ENCODE peak calls at places on chromosomes 16 and 17, in ten cellular contexts. V is AG10803, T is IMR-90, L is fibroblast of the aortic adventitia, D is ovary, E is fibroblast of mammary gland, G is esophagus squamous epithelium, M is A549, N is GM12864, F is fibroblast of pulmonary artery. Y is an unnamed sample.

GRCh38 chr17:80527016-80527645 is 17.5 kb upstream of the RPTOR start:
- DNase-seq in V (peak; percentile 17), T (peak; percentile 62), L (no peak), D (no peak), E (no peak), G (no peak), M (peak; percentile 46), N (no peak), F (no peak), Y (no peak)

GRCh38 chr17:40551874-40552768 is 13.2 kb downstream of the CCR7 start:
- DNase-seq in V (peak; percentile 100), T (peak; percentile 99), L (peak; percentile 95), D (peak; percentile 55), E (peak; percentile 99), G (no peak), M (peak; percentile 95), N (no peak), F (peak; percentile 86), Y (peak; percentile 86)

GRCh38 chr17:28341516-28341915 is 6.0 kb downstream of the TNFAIP1 start:
- DNase-seq in V (no peak), T (no peak), L (no peak), D (no peak), E (no peak), G (no peak), M (no peak), N (no peak), F (no peak), Y (no peak)

GRCh38 chr17:6551909-6552768 is 4.2 kb downstream of the PITPNM3 start:
- DNase-seq in V (no peak), T (no peak), L (no peak), D (peak; percentile 45), E (no peak), G (no peak), M (no peak), N (no peak), F (no peak), Y (peak; percentile 85)

GRCh38 chr16:65121870-65122723 is at the start of gene CDH11:
- DNase-seq in V (peak; percentile 94), T (peak; percentile 82), L (peak; percentile 89), D (peak; percentile 90), E (peak; percentile 76), G (no peak), M (no peak), N (no peak), F (peak; percentile 89), Y (peak; percentile 78)

GRCh38 chr17:64343833-64344637 is 46.6 kb downstream of the PECAM1 start:
- DNase-seq in V (peak; percentile 69), T (peak; percentile 90), L (peak; percentile 76), D (peak; percentile 68), E (peak; percentile 91), G (no peak), M (peak; percentile 28), N (no peak), F (peak; percentile 99), Y (peak; percentile 79)

GRCh38 chr16:23330161-23330560 is 28.1 kb downstream of the SCNN1B start:
- DNase-seq in V (no peak), T (no peak), L (no peak), D (no peak), E (no peak), G (no peak), M (no peak), N (no peak), F (no peak), Y (no peak)

GRCh38 chr17:79340286-79340685 is 265.7 kb downstream of the ENGASE start:
- DNase-seq in V (no peak), T (no peak), L (no peak), D (no peak), E (no peak), G (no peak), M (no peak), N (peak; percentile 44), F (no peak), Y (no peak)

GRCh38 chr16:28915181-28915580 is 9.9 kb downstream of the RABEP2 start:
- DNase-seq in V (peak; percentile 72), T (peak; percentile 76), L (peak; percentile 83), D (no peak), E (peak; percentile 67), G (no peak), M (no peak), N (no peak), F (peak; percentile 58), Y (no peak)

GRCh38 chr16:85799497-85800320 is at the start of the genes COX4I1 and EMC8:
- DNase-seq in V (peak; percentile 93), T (peak; percentile 92), L (peak; percentile 93), D (peak; percentile 93), E (peak; percentile 91), G (peak; percentile 63), M (peak; percentile 89), N (peak; percentile 68), F (peak; percentile 94), Y (peak; percentile 97)

GRCh38 chr16:85806539-85806938 is 7.0 kb downstream of the COX4I1 start:
- DNase-seq in V (no peak), T (no peak), L (no peak), D (no peak), E (no peak), G (no peak), M (no peak), N (no peak), F (no peak), Y (no peak)

GRCh38 chr16:85800321-85800669 is 800 bp downstream of the COX4I1 start:
- DNase-seq in V (peak; percentile 27), T (no peak), L (peak; percentile 6), D (no peak), E (no peak), G (no peak), M (no peak), N (no peak), F (peak; percentile 6), Y (no peak)

GRCh38 chr16:85805442-85806045 is 6.0 kb downstream of the COX4I1 start:
- DNase-seq in V (no peak), T (no peak), L (no peak), D (no peak), E (no peak), G (no peak), M (no peak), N (no peak), F (no peak), Y (no peak)

DNA sequence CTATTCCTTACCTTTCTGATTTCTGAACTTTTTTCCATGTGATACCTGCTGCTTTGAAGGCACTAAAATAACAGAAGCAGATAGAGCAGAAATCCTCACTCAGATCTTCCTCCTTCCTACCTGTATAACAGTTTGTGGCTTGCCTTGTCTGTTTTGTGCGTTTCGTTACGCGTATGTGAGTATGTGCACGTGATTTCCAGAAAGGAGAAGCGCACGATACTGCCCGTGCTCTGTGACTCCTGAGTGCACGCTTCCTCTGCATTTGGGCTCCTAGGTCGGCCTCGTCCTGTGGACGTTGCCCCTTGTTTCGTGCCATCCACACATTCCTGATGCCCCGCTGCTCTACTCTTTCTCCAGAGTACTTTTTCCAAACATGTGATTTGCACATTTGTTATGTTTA is 4.1 kb downstream of the COX4I1 start:
- DNase-seq in V (no peak), T (no peak), L (no peak), D (no peak), E (no peak), G (no peak), M (no peak), N (no peak), F (no peak), Y (no peak)
- H3K4me3 ChIP-seq in V (no peak overlapping the region), T (no peak overlapping the region), L (no peak overlapping the region), D (no peak overlapping the region), E (no peak overlapping the region), G (no peak overlapping the region), M (no peak overlapping the region), N (no peak overlapping the region), F (no peak overlapping the region), Y (no peak overlapping the region)

DNA sequence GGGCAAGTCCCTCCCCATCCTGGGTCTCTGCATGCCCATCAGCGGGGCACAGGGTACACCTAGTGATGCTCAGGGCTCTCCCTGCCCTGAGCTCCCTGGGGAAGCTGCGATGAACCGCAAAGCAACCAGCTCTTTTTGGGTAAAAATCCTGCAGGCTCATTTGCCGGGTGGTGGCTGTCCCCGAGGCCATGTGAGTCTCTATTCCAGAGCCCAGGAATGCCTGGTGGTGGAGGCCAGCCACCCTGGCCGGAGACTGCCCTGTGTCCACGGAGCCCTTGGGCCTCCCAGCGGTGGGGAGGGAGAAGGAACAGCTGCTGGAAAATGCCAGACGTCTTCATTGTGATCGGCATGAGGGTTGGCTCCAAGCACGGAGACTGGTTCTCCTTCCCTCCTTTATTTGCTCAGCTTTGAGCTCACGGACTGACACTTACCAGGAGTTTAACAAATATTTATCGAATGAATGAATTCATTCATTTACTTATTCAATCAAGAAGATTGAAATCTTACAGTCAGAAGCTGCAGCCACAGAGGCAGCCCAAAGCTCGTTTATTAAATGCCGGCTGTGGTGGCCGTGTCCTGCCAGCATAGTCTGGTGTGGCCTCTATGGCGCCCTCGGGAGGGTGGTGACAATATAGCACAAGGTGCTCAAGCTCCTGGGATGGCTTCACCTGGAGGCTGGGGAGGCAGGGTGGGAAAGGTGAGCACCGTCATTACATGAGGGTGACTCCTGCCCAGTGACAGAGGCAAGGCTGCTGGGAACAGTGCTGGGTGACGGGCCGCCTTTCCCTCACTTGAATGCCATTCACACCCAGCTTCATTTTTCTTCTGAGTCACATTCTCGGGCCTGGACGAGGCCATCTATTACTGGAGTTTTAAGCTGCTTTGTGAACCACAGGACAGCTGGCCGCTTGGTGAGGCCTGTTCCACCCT is 31.1 kb upstream of the JPH3 start:
- DNase-seq in V (peak; percentile 61), T (peak; percentile 53), L (peak; percentile 77), D (peak; percentile 49), E (peak; percentile 40), G (no peak), M (peak; percentile 84), N (no peak), F (peak; percentile 75), Y (no peak)
- TF ChIP-seq CTCF in V (peak; percentile 65), T (peak; percentile 64), L (peak; percentile 83), D (peak; percentile 38), E (peak; percentile 40), G (peak; percentile 6), M (peak; percentile 42), N (peak; percentile 27), F (peak; percentile 69), Y (no peak)

GRCh38 chr17:67322039-67322787 is 44.2 kb downstream of the PSMD12 start:
- DNase-seq in V (no peak), T (no peak), L (no peak), D (no peak), E (no peak), G (no peak), M (no peak), N (no peak), F (no peak), Y (no peak)
- H3K4me3 ChIP-seq in V (no peak overlapping the region), T (no peak overlapping the region), L (no peak overlapping the region), D (no peak overlapping the region), E (no peak overlapping the region), G (no peak overlapping the region), M (no peak overlapping the region), N (no peak overlapping the region), F (no peak overlapping the region), Y (no peak overlapping the region)

DNA sequence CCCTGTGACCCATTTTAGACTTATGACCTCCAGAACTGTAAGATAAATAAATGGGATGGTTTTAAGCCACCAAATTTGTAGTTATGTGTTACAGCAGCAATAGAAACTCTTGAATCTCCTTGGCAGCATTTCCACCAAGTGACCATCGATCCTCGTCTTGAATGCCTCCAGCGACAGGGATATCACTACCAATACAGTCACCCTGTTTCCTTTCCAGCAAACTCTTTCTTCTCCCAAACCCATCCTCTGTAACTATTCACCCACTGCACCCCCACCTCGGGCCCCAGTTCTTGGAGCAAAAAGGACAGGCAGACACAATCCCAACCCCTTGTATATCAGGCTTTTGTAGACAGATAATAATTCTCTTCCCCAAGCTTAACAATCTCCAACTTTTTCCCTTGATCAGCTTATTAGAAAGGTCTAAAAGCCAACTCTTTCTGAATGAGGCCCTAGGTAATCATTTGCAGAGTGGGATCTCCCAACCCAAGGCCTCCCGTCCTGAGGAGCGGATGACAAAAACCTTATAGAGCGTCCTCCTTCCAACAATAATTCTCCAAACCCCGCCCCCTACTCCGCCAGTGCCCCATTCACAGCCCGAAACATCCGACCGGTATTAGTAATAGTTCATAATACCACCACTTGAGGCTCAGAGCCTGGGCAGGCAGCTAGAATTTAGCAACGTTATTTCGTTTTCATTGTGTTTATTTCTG is 14.7 kb upstream of the PLLP start:
- DNase-seq in V (no peak), T (no peak), L (no peak), D (no peak), E (peak; percentile 78), G (no peak), M (peak; percentile 80), N (no peak), F (no peak), Y (peak; percentile 40)
- TF ChIP-seq CTCF in V (no peak), T (peak; percentile 14), L (no peak), D (no peak), E (peak; percentile 21), G (no peak), M (peak; percentile 19), N (no peak), F (peak; percentile 27), Y (no peak)

Y was measured in sigmoid colon.